ENCODE peak calls at places on chromosomes 16 and 17, in seven cellular contexts. M is uterus, N is Caco-2, T is GM23338, B is neural progenitor cell, P is tibial nerve, J is fibroblast of the aortic adventitia. Z is an unnamed sample.

GRCh38 chr17:59631221-59631720 is 11.6 kb downstream of the CLTC start:
- DNase-seq in M (no peak), N (no peak), T (no peak), B (no peak), P (no peak), J (no peak), Z (no peak)

GRCh38 chr16:21986692-21987246 is 14.1 kb downstream of the PDZD9 start:
- DNase-seq in M (no peak), N (no peak), T (peak), B (no peak), P (no peak), J (no peak), Z (no peak)

GRCh38 chr17:61815863-61816523 is 47.3 kb downstream of the BRIP1 start:
- DNase-seq in M (no peak), N (no peak), T (peak), B (no peak), P (no peak), J (no peak), Z (no peak)

GRCh38 chr16:47143677-47144558 is at the start of gene NETO2:
- DNase-seq in M (no peak), N (peak), T (peak), B (peak), P (no peak), J (peak), Z (peak)

GRCh38 chr16:24005577-24005976 is 169.8 kb downstream of the PRKCB start:
- DNase-seq in M (no peak), N (no peak), T (no peak), B (no peak), P (no peak), J (no peak), Z (no peak)

GRCh38 chr17:57906910-57907309 is 48.3 kb downstream of the CUEDC1 start:
- DNase-seq in M (no peak), N (no peak), T (peak), B (peak), P (no peak), J (no peak), Z (no peak)

GRCh38 chr17:6927290-6927844 is 68.5 kb upstream of the ALOX12 start:
- DNase-seq in M (no peak), N (no peak), T (no peak), B (no peak), P (no peak), J (peak), Z (peak)

GRCh38 chr17:80029235-80029974 is 6.3 kb downstream of the TBC1D16 start:
- DNase-seq in M (peak), N (no peak), T (no peak), B (no peak), P (peak), J (peak), Z (peak)

DNA sequence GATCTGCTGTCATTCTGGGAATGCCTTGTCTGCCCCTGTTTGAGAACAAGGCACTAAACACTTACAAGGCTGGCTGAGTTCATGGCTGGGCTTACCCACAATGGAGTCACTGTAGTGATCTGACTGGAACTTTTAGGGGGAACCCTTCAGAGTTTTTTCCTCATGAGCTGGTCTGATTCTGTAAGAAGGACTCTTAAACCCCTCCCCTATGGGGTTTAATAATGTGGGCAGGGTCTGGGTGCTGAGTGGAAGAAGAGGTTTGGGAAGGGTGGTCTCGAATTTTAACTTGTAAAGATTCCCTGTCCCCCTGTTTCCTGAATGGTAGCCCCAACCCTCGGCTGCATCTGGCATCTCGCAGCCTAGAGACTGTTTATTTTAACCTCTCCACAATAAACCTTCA is 30.6 kb downstream of the OSBPL7 start:
- DNase-seq in M (no peak), N (peak), T (no peak), B (no peak), P (no peak), J (no peak), Z (no peak)
- H3K4me3 ChIP-seq in M (no peak), N (no peak), T (no peak), B (no peak), P (no peak), J (no peak), Z (no peak)

DNA sequence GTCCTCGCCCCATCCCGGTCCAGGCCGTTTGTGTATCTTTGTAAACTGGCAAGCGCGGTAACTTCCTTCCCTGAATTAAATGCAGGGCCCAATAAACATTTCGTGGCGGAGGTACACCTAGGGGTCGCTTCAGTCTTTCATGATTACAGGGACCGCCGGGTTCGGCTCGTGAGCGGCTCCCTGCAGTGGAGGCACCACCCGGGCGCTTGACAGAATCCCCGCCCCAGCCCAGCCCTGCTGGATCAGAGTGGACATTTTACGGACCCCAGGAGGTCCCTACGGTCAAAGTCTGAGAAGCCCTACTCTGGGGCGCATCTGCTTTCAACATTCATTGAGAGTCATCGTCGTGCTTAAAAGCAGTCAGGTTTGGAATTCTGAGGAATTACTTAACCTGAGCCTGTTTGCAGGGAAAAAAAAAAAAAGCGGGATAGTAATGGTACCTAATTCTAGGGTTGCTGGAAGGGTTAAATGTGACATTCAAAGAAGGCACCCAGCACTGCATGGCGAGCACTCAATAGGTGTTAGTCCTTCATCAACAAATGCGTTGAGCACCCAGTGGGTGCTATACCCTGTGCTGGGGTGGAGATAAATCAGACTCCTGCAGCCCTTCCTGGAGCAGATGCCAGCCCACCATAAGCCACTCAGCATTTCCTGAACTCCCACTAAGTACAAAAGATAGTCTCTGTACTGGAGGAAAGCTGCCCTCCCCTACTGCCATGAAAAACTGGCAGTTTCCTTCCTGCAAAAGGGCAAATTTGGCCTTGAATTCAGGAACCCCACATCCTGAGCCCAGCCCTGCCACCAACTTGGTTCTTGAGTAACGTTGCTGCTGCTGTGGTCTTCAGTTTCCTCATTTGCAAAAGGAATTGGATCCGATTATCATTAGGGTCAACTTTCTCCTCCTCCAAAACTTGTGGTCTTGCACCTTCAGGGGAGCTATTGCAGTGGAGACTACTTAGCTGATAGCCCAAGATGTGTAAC is 658 bp upstream of the DUSP3 start:
- DNase-seq in M (peak), N (peak), T (peak), B (peak), P (peak), J (no peak), Z (peak)
- TF ChIP-seq CTCF in M (peak), N (no peak), T (peak), B (no peak), P (peak), J (peak), Z (peak)

DNA sequence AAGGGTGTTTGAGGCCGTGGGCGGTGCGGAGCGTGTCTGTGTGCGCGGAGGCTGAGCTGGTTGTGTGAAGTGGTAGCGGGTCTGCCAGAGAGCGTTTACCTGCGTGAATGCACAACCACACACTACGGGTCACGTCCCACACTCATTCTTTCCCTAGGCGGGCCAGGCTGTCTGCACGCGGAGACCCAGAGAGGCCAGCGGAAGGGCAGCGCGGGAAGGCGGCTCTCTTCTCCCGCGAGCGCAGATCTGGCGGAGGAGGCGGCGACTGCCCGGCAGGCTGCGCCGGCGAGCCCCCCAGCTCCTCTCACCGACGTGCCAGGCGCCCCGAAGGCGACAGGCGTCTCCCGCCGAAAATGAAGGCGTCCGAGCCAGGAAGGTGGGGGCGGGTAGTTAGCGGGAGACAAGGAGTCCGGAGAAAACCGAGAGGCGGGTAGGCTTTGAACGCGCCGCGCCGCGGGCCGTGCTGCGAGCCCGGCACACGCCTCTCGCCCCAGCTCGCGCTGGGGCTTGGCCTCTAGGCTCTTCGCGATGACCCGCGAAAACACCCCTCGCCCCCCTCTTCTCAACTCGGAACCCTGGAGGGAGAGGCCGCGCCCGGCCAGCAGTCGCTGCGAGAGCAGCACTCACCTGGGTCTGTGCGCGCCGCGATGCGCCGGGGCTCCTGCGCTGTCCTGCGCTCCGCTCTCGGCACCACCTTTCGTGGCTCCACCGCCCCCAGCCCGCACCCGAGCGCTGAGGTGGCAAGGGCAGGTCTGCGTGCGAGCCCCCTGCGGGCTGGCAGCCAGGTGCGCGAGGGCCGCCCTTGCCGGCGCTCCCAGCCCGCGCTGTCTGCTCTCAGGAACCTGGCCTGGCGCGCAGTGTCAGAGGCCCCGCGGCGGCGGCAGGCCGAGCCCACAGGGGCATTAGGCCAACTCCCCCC is 2.0 kb upstream of the FOXF1 start:
- DNase-seq in M (no peak), N (no peak), T (peak), B (peak), P (no peak), J (no peak), Z (no peak)
- H3K4me3 ChIP-seq in M (peak), N (no peak), T (peak), B (peak), P (peak), J (peak), Z (peak)

GRCh38 chr17:64732336-64733006 is 70.4 kb upstream of the SMURF2 start:
- DNase-seq in M (no peak), N (no peak), T (no peak), B (no peak), P (peak), J (peak), Z (peak)
- TF ChIP-seq CTCF in M (no peak), N (no peak), T (no peak), B (no peak), P (no peak), J (no peak), Z (no peak)

GRCh38 chr17:50421308-50422031 is 4.5 kb upstream of the ACSF2 start:
- DNase-seq in M (no peak), N (no peak), T (no peak), B (no peak), P (no peak), J (peak), Z (peak)
- H3K4me3 ChIP-seq in M (no peak), N (no peak), T (no peak), B (no peak), P (peak), J (peak), Z (no peak)

GRCh38 chr16:89060207-89060794 is 33.4 kb upstream of the ACSF3 start:
- DNase-seq in M (no peak), N (no peak), T (no peak), B (no peak), P (no peak), J (no peak), Z (no peak)
- TF ChIP-seq CTCF in M (no peak), N (no peak), T (no peak), B (no peak), P (no peak), J (no peak), Z (no peak)

DNA sequence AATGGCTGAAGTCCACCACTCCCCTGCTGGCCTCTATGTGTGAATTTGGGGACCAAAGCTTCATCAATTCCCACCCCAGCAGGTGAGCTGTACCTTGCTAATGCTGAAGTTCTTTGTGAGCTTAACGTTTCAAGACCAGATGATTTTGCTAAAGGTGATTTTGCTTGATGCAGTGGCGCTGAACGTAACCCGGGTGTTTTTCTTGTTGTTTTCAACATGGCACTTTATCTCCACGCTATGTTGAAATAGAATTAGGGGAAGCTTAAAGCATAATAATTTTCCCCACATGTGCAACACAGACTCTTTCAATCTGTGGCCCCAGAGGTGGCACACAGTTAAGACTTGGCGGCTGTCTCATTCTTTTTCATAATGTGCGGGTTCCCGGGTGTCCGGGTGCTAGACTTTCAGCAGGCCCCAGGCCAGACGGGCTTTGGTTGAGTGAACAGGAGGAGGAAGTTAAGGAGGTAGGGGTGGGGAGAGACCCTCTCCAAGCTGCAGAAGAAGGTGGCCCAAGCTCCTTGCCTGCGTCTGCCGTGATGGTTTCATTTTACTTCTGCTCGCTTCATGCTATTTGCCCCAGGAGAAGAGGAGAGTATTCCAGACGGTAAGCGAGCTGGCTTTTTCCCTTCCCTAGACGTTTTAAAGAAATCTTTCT is 4.0 kb downstream of the FOXC2 start:
- DNase-seq in M (no peak), N (no peak), T (peak), B (no peak), P (no peak), J (no peak), Z (peak)
- H3K4me3 ChIP-seq in M (no peak), N (no peak), T (peak), B (no peak), P (peak), J (peak), Z (peak)